ENCODE peak calls at places on chromosomes 13 and 19, in nine cellular contexts. One of them, this sample, is unnamed.

GRCh38 chr13:36848228-36848982 is 29.4 kb downstream of the RFXAP start:
- DNase-seq in fibroblast of lung: no peak
- DNase-seq in adrenal gland: no peak
- DNase-seq in CD4-positive, CD25-positive, alpha-beta regulatory T cell: no peak
- DNase-seq in adipocyte: no peak
- DNase-seq in aorta: no peak
- DNase-seq in effector memory CD4-positive, alpha-beta T cell: no peak
- DNase-seq in esophagus squamous epithelium: no peak
- DNase-seq in A549: no peak
- DNase-seq in this sample: no peak

GRCh38 chr19:50968709-50969412 is 530 bp downstream of the KLK6 start:
- DNase-seq in fibroblast of lung: no peak
- DNase-seq in adrenal gland: no peak
- DNase-seq in CD4-positive, CD25-positive, alpha-beta regulatory T cell: no peak
- DNase-seq in adipocyte: no peak
- DNase-seq in aorta: no peak
- DNase-seq in effector memory CD4-positive, alpha-beta T cell: no peak
- DNase-seq in esophagus squamous epithelium: no peak
- DNase-seq in A549: no peak
- DNase-seq in this sample: no peak

GRCh38 chr19:16367269-16367683 is 42.6 kb downstream of the KLF2 start:
- DNase-seq in fibroblast of lung: no peak
- DNase-seq in adrenal gland: no peak
- DNase-seq in CD4-positive, CD25-positive, alpha-beta regulatory T cell: peak; percentile 85
- DNase-seq in adipocyte: no peak
- DNase-seq in aorta: peak; percentile 45
- DNase-seq in effector memory CD4-positive, alpha-beta T cell: peak; percentile 49
- DNase-seq in esophagus squamous epithelium: no peak
- DNase-seq in A549: no peak
- DNase-seq in this sample: no peak

GRCh38 chr13:84076280-84076679 is 194.0 kb upstream of the SLITRK1 start:
- DNase-seq in fibroblast of lung: no peak
- DNase-seq in adrenal gland: no peak
- DNase-seq in CD4-positive, CD25-positive, alpha-beta regulatory T cell: no peak
- DNase-seq in adipocyte: no peak
- DNase-seq in aorta: no peak
- DNase-seq in effector memory CD4-positive, alpha-beta T cell: no peak
- DNase-seq in esophagus squamous epithelium: no peak
- DNase-seq in A549: no peak
- DNase-seq in this sample: no peak

GRCh38 chr13:79405501-79405830 is 589 bp downstream of the RBM26 start:
- DNase-seq in fibroblast of lung: no peak
- DNase-seq in adrenal gland: peak; percentile 25
- DNase-seq in CD4-positive, CD25-positive, alpha-beta regulatory T cell: no peak
- DNase-seq in adipocyte: no peak
- DNase-seq in aorta: no peak
- DNase-seq in effector memory CD4-positive, alpha-beta T cell: no peak
- DNase-seq in esophagus squamous epithelium: no peak
- DNase-seq in A549: peak; percentile 19
- DNase-seq in this sample: no peak

GRCh38 chr13:43132228-43132627 is 108.8 kb downstream of the DNAJC15 start:
- DNase-seq in fibroblast of lung: peak; percentile 44
- DNase-seq in adrenal gland: peak; percentile 51
- DNase-seq in CD4-positive, CD25-positive, alpha-beta regulatory T cell: no peak
- DNase-seq in adipocyte: peak; percentile 14
- DNase-seq in aorta: no peak
- DNase-seq in effector memory CD4-positive, alpha-beta T cell: no peak
- DNase-seq in esophagus squamous epithelium: no peak
- DNase-seq in A549: peak; percentile 19
- DNase-seq in this sample: peak; percentile 69

GRCh38 chr13:97275265-97275664 is 53.1 kb downstream of the MBNL2 start:
- DNase-seq in fibroblast of lung: peak; percentile 94
- DNase-seq in adrenal gland: no peak
- DNase-seq in CD4-positive, CD25-positive, alpha-beta regulatory T cell: no peak
- DNase-seq in adipocyte: peak; percentile 90
- DNase-seq in aorta: no peak
- DNase-seq in effector memory CD4-positive, alpha-beta T cell: no peak
- DNase-seq in esophagus squamous epithelium: no peak
- DNase-seq in A549: no peak
- DNase-seq in this sample: peak; percentile 41

GRCh38 chr13:107803822-107804495 is 411.4 kb downstream of the LIG4 start:
- DNase-seq in fibroblast of lung: no peak
- DNase-seq in adrenal gland: no peak
- DNase-seq in CD4-positive, CD25-positive, alpha-beta regulatory T cell: no peak
- DNase-seq in adipocyte: no peak
- DNase-seq in aorta: no peak
- DNase-seq in effector memory CD4-positive, alpha-beta T cell: no peak
- DNase-seq in esophagus squamous epithelium: no peak
- DNase-seq in A549: no peak
- DNase-seq in this sample: no peak

GRCh38 chr13:73656863-73657262 is 477.3 kb downstream of the KLF12 start:
- DNase-seq in fibroblast of lung: no peak
- DNase-seq in adrenal gland: no peak
- DNase-seq in CD4-positive, CD25-positive, alpha-beta regulatory T cell: no peak
- DNase-seq in adipocyte: no peak
- DNase-seq in aorta: no peak
- DNase-seq in effector memory CD4-positive, alpha-beta T cell: no peak
- DNase-seq in esophagus squamous epithelium: no peak
- DNase-seq in A549: no peak
- DNase-seq in this sample: no peak

GRCh38 chr19:1045247-1045603 is 5.3 kb downstream of the ABCA7 start:
- DNase-seq in fibroblast of lung: no peak
- DNase-seq in adrenal gland: no peak
- DNase-seq in CD4-positive, CD25-positive, alpha-beta regulatory T cell: peak; percentile 61
- DNase-seq in adipocyte: no peak
- DNase-seq in aorta: peak; percentile 48
- DNase-seq in effector memory CD4-positive, alpha-beta T cell: peak; percentile 76
- DNase-seq in esophagus squamous epithelium: no peak
- DNase-seq in A549: peak; percentile 61
- DNase-seq in this sample: no peak

GRCh38 chr19:13797870-13798269 is 2.6 kb downstream of the ZSWIM4 start:
- DNase-seq in fibroblast of lung: peak; percentile 63
- DNase-seq in adrenal gland: peak; percentile 54
- DNase-seq in CD4-positive, CD25-positive, alpha-beta regulatory T cell: no peak
- DNase-seq in adipocyte: peak; percentile 74
- DNase-seq in aorta: peak; percentile 82
- DNase-seq in effector memory CD4-positive, alpha-beta T cell: no peak
- DNase-seq in esophagus squamous epithelium: no peak
- DNase-seq in A549: no peak
- DNase-seq in this sample: no peak

GRCh38 chr19:10544242-10544752 is 593 bp downstream of the ATG4D start:
- DNase-seq in fibroblast of lung: no peak
- DNase-seq in adrenal gland: peak; percentile 54
- DNase-seq in CD4-positive, CD25-positive, alpha-beta regulatory T cell: no peak
- DNase-seq in adipocyte: peak; percentile 33
- DNase-seq in aorta: no peak
- DNase-seq in effector memory CD4-positive, alpha-beta T cell: no peak
- DNase-seq in esophagus squamous epithelium: no peak
- DNase-seq in A549: no peak
- DNase-seq in this sample: peak; percentile 58

GRCh38 chr13:111411186-111411858 is 90.9 kb downstream of the TEX29 start:
- DNase-seq in fibroblast of lung: no peak
- DNase-seq in adrenal gland: no peak
- DNase-seq in CD4-positive, CD25-positive, alpha-beta regulatory T cell: no peak
- DNase-seq in adipocyte: no peak
- DNase-seq in aorta: no peak
- DNase-seq in effector memory CD4-positive, alpha-beta T cell: no peak
- DNase-seq in esophagus squamous epithelium: no peak
- DNase-seq in A549: no peak
- DNase-seq in this sample: no peak
- H3K4me1 ChIP-seq in fibroblast of lung: no peaks in the 10 kb centered on the region
- H3K4me1 ChIP-seq in adrenal gland: no peaks in the 10 kb centered on the region
- H3K4me1 ChIP-seq in CD4-positive, CD25-positive, alpha-beta regulatory T cell: no peaks in the 10 kb centered on the region
- H3K4me1 ChIP-seq in adipocyte: no peaks in the 10 kb centered on the region
- H3K4me1 ChIP-seq in aorta: no peaks in the 10 kb centered on the region
- H3K4me1 ChIP-seq in effector memory CD4-positive, alpha-beta T cell: no peaks in the 10 kb centered on the region
- H3K4me1 ChIP-seq in esophagus squamous epithelium: no peaks in the 10 kb centered on the region
- H3K4me1 ChIP-seq in A549: no peaks in the 10 kb centered on the region
- H3K4me1 ChIP-seq in this sample: peaks cover 5% of the 10 kb centered on the region

GRCh38 chr19:47241919-47242644 is 11.1 kb upstream of the BBC3 start:
- DNase-seq in fibroblast of lung: peak; percentile 12
- DNase-seq in adrenal gland: no peak
- DNase-seq in CD4-positive, CD25-positive, alpha-beta regulatory T cell: peak; percentile 37
- DNase-seq in adipocyte: no peak
- DNase-seq in aorta: no peak
- DNase-seq in effector memory CD4-positive, alpha-beta T cell: no peak
- DNase-seq in esophagus squamous epithelium: no peak
- DNase-seq in A549: no peak
- DNase-seq in this sample: no peak

GRCh38 chr19:47240561-47240960 is 9.6 kb upstream of the BBC3 start:
- DNase-seq in fibroblast of lung: no peak
- DNase-seq in adrenal gland: no peak
- DNase-seq in CD4-positive, CD25-positive, alpha-beta regulatory T cell: no peak
- DNase-seq in adipocyte: no peak
- DNase-seq in aorta: no peak
- DNase-seq in effector memory CD4-positive, alpha-beta T cell: no peak
- DNase-seq in esophagus squamous epithelium: no peak
- DNase-seq in A549: no peak
- DNase-seq in this sample: no peak

GRCh38 chr19:47240996-47241918 is 10.3 kb upstream of the BBC3 start:
- DNase-seq in fibroblast of lung: peak; percentile 76
- DNase-seq in adrenal gland: peak; percentile 72
- DNase-seq in CD4-positive, CD25-positive, alpha-beta regulatory T cell: peak; percentile 83
- DNase-seq in adipocyte: peak; percentile 84
- DNase-seq in aorta: peak; percentile 82
- DNase-seq in effector memory CD4-positive, alpha-beta T cell: peak; percentile 81
- DNase-seq in esophagus squamous epithelium: no peak
- DNase-seq in A549: peak; percentile 69
- DNase-seq in this sample: peak; percentile 97

GRCh38 chr19:47243364-47243775 is 12.4 kb upstream of the BBC3 start:
- DNase-seq in fibroblast of lung: no peak
- DNase-seq in adrenal gland: no peak
- DNase-seq in CD4-positive, CD25-positive, alpha-beta regulatory T cell: no peak
- DNase-seq in adipocyte: no peak
- DNase-seq in aorta: no peak
- DNase-seq in effector memory CD4-positive, alpha-beta T cell: no peak
- DNase-seq in esophagus squamous epithelium: no peak
- DNase-seq in A549: no peak
- DNase-seq in this sample: no peak

DNA sequence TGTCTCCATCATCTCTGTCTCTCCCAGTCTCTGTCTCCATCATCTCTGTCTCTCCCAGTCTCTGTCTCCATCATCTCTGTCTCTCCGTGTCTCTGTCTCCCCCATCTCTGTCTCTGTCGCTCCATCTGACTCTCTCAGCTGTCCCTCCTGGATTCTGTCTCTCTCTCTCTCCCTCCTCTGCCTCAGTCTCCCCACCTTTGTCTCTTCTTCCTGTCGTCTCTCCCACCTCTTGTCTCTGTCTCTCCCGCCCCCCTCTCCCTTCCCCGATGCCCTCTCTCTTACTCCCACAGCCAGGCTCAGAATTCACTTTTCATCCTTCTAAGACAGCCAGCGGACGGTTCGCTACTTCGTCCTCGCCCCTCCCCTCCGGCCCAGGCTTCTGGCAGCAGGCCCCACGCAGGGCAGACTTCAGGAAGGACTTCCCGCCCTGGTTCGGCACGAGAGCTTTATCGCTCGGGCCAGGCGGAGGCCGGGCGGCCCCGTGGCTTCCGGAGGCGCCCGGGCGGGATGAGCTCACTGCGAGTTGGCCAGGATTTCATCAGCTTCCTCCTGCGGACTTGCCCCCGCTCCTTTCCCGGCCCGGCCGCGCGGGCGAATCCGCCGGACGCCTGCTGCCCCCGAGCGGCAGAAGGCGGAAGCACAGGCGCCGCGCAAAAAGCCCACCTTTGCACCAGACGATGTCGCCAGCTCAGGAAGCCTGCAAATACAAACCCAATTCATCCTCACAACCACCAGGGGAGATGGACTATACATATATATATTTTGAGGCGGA is 12.4 kb upstream of the CCDC9 start:
- DNase-seq in fibroblast of lung: peak; percentile 97
- DNase-seq in adrenal gland: peak; percentile 95
- DNase-seq in CD4-positive, CD25-positive, alpha-beta regulatory T cell: peak; percentile 85
- DNase-seq in adipocyte: peak; percentile 99
- DNase-seq in aorta: peak; percentile 96
- DNase-seq in effector memory CD4-positive, alpha-beta T cell: peak; percentile 85
- DNase-seq in esophagus squamous epithelium: no peak
- DNase-seq in A549: peak; percentile 94
- DNase-seq in this sample: peak; percentile 98
- H3K4me3 ChIP-seq in fibroblast of lung: peak overlapping the region; percentile 54
- H3K4me3 ChIP-seq in adrenal gland: no peak overlapping the region
- H3K4me3 ChIP-seq in CD4-positive, CD25-positive, alpha-beta regulatory T cell: peak overlapping the region; percentile 62
- H3K4me3 ChIP-seq in adipocyte: peak overlapping the region; percentile 84
- H3K4me3 ChIP-seq in aorta: peak overlapping the region; percentile 30
- H3K4me3 ChIP-seq in effector memory CD4-positive, alpha-beta T cell: peak overlapping the region; percentile 13
- H3K4me3 ChIP-seq in esophagus squamous epithelium: peak overlapping the region; percentile 53
- H3K4me3 ChIP-seq in A549: peak overlapping the region; percentile 49
- H3K4me3 ChIP-seq in this sample: peak overlapping the region; percentile 5

GRCh38 chr13:99975626-99976025 is 4.1 kb upstream of the ZIC5 start:
- DNase-seq in fibroblast of lung: no peak
- DNase-seq in adrenal gland: no peak
- DNase-seq in CD4-positive, CD25-positive, alpha-beta regulatory T cell: no peak
- DNase-seq in adipocyte: no peak
- DNase-seq in aorta: no peak
- DNase-seq in effector memory CD4-positive, alpha-beta T cell: no peak
- DNase-seq in esophagus squamous epithelium: no peak
- DNase-seq in A549: no peak
- DNase-seq in this sample: no peak

GRCh38 chr13:99976502-99977115 is 5.0 kb upstream of the ZIC2 start:
- DNase-seq in fibroblast of lung: no peak
- DNase-seq in adrenal gland: no peak
- DNase-seq in CD4-positive, CD25-positive, alpha-beta regulatory T cell: no peak
- DNase-seq in adipocyte: no peak
- DNase-seq in aorta: no peak
- DNase-seq in effector memory CD4-positive, alpha-beta T cell: no peak
- DNase-seq in esophagus squamous epithelium: no peak
- DNase-seq in A549: no peak
- DNase-seq in this sample: no peak

GRCh38 chr13:99977912-99978780 is 3.4 kb upstream of the ZIC2 start:
- DNase-seq in fibroblast of lung: no peak
- DNase-seq in adrenal gland: no peak
- DNase-seq in CD4-positive, CD25-positive, alpha-beta regulatory T cell: no peak
- DNase-seq in adipocyte: no peak
- DNase-seq in aorta: peak; percentile 24
- DNase-seq in effector memory CD4-positive, alpha-beta T cell: no peak
- DNase-seq in esophagus squamous epithelium: no peak
- DNase-seq in A549: no peak
- DNase-seq in this sample: no peak

GRCh38 chr13:99978781-99979452 is 2.7 kb upstream of the ZIC2 start:
- DNase-seq in fibroblast of lung: no peak
- DNase-seq in adrenal gland: no peak
- DNase-seq in CD4-positive, CD25-positive, alpha-beta regulatory T cell: no peak
- DNase-seq in adipocyte: no peak
- DNase-seq in aorta: no peak
- DNase-seq in effector memory CD4-positive, alpha-beta T cell: no peak
- DNase-seq in esophagus squamous epithelium: no peak
- DNase-seq in A549: no peak
- DNase-seq in this sample: peak; percentile 30

GRCh38 chr13:99977334-99977911 is 4.2 kb upstream of the ZIC2 start:
- DNase-seq in fibroblast of lung: no peak
- DNase-seq in adrenal gland: no peak
- DNase-seq in CD4-positive, CD25-positive, alpha-beta regulatory T cell: no peak
- DNase-seq in adipocyte: no peak
- DNase-seq in aorta: no peak
- DNase-seq in effector memory CD4-positive, alpha-beta T cell: no peak
- DNase-seq in esophagus squamous epithelium: no peak
- DNase-seq in A549: no peak
- DNase-seq in this sample: no peak
- H3K4me1 ChIP-seq in fibroblast of lung: no peaks in the 10 kb centered on the region
- H3K4me1 ChIP-seq in adrenal gland: peaks cover 27% of the 10 kb centered on the region
- H3K4me1 ChIP-seq in CD4-positive, CD25-positive, alpha-beta regulatory T cell: peaks cover 39% of the 10 kb centered on the region
- H3K4me1 ChIP-seq in adipocyte: peaks cover 2% of the 10 kb centered on the region
- H3K4me1 ChIP-seq in aorta: no peaks in the 10 kb centered on the region
- H3K4me1 ChIP-seq in effector memory CD4-positive, alpha-beta T cell: peaks cover 25% of the 10 kb centered on the region
- H3K4me1 ChIP-seq in esophagus squamous epithelium: peaks cover 47% of the 10 kb centered on the region
- H3K4me1 ChIP-seq in A549: peaks cover 4% of the 10 kb centered on the region
- H3K4me1 ChIP-seq in this sample: peaks cover 15% of the 10 kb centered on the region

GRCh38 chr13:50228527-50228926 is 213.3 kb downstream of the KCNRG start:
- DNase-seq in fibroblast of lung: no peak
- DNase-seq in adrenal gland: no peak
- DNase-seq in CD4-positive, CD25-positive, alpha-beta regulatory T cell: no peak
- DNase-seq in adipocyte: no peak
- DNase-seq in aorta: no peak
- DNase-seq in effector memory CD4-positive, alpha-beta T cell: no peak
- DNase-seq in esophagus squamous epithelium: no peak
- DNase-seq in A549: no peak
- DNase-seq in this sample: no peak
- H3K4me3 ChIP-seq in fibroblast of lung: no peak overlapping the region
- H3K4me3 ChIP-seq in adrenal gland: no peak overlapping the region
- H3K4me3 ChIP-seq in CD4-positive, CD25-positive, alpha-beta regulatory T cell: no peak overlapping the region
- H3K4me3 ChIP-seq in adipocyte: no peak overlapping the region
- H3K4me3 ChIP-seq in aorta: no peak overlapping the region
- H3K4me3 ChIP-seq in effector memory CD4-positive, alpha-beta T cell: no peak overlapping the region
- H3K4me3 ChIP-seq in esophagus squamous epithelium: no peak overlapping the region
- H3K4me3 ChIP-seq in A549: no peak overlapping the region
- H3K4me3 ChIP-seq in this sample: no peak overlapping the region

This sample was measured in hepatocyte.